ENCODE peak calls at places on chromosomes 5 and 9, in six cellular contexts. H is myocyte; G is kidney glomerular epithelial cell; K is midbrain; T is AG08396; R is stimulated activated CD8-positive, alpha-beta memory T cell treated with anti-CD3 and anti-CD28 coated beads, Interleukin-2, amount 100 ng/mL, for 1 hour. W is an unnamed sample.

GRCh38 chr5:82911902-82912301 is 165.3 kb downstream of the TMEM167A start:
- DNase-seq in G (no peak), T (no peak), H (peak; percentile 77), R (no peak), K (no peak), W (no peak)

GRCh38 chr5:139635606-139636206 is 12.4 kb upstream of the CXXC5 start:
- DNase-seq in K (peak; percentile 55), R (no peak), T (peak; percentile 86), G (no peak), H (peak; percentile 99), W (peak; percentile 28)

GRCh38 chr9:1129382-1129781 is 79.2 kb downstream of the DMRT2 start:
- DNase-seq in G (no peak), R (no peak), T (no peak), K (no peak), H (no peak), W (no peak)

GRCh38 chr5:135019314-135019713 is 14.7 kb downstream of the PITX1 start:
- DNase-seq in K (no peak), G (no peak), T (no peak), R (no peak), H (no peak), W (no peak)

GRCh38 chr9:74447451-74448193 is 49.5 kb upstream of the RORB start:
- DNase-seq in G (no peak), K (no peak), H (no peak), R (no peak), T (no peak), W (no peak)

GRCh38 chr5:23727271-23727670 is 219.9 kb downstream of the PRDM9 start:
- DNase-seq in R (no peak), T (no peak), H (no peak), G (no peak), K (no peak), W (no peak)

GRCh38 chr5:122937914-122938313 is 92.5 kb downstream of the SNX24 start:
- DNase-seq in R (no peak), K (peak; percentile 42), G (no peak), H (peak; percentile 20), T (no peak), W (no peak)

GRCh38 chr5:64682608-64683007 is 7.7 kb upstream of the SHISAL2B start:
- DNase-seq in R (no peak), H (no peak), T (no peak), K (no peak), G (no peak), W (no peak)

GRCh38 chr5:72829707-72830106 is 13.2 kb downstream of the TNPO1 start:
- DNase-seq in R (no peak), G (no peak), K (no peak), H (no peak), T (no peak), W (no peak)

GRCh38 chr9:93397664-93398381 is 53.7 kb upstream of the FAM120A start:
- DNase-seq in H (peak; percentile 5), K (no peak), G (no peak), T (no peak), R (no peak), W (no peak)

GRCh38 chr5:167916706-167917105 is 374.7 kb upstream of the WWC1 start:
- DNase-seq in T (no peak), R (no peak), K (peak; percentile 40), H (no peak), G (peak; percentile 90), W (no peak)